ENCODE peak calls at places on chromosomes 11 and 22, in seven cellular contexts. F is CD8-positive, alpha-beta memory T cell; G is A549; A is heart left ventricle; N is effector memory CD4-positive, alpha-beta T cell; E is hepatocyte; K is mammary epithelial cell. Y is an unnamed sample.

GRCh38 chr11:2921742-2922493 is 7.3 kb downstream of the PHLDA2 start:
- DNase-seq in G (no peak), A (no peak), E (no peak), N (no peak), F (no peak), K (no peak), Y (no peak)

GRCh38 chr11:2471048-2471803 is 26.4 kb downstream of the KCNQ1 start:
- DNase-seq in F (no peak), G (no peak), N (no peak), E (no peak), K (no peak), A (no peak), Y (no peak)

GRCh38 chr11:7490054-7490453 is 4.7 kb downstream of the OLFML1 start:
- DNase-seq in N (no peak), G (no peak), F (no peak), E (no peak), K (peak; percentile 29), A (no peak), Y (no peak)

GRCh38 chr11:85238907-85239306 is 388.2 kb downstream of the DLG2 start:
- DNase-seq in A (no peak), N (no peak), G (no peak), F (no peak), K (no peak), E (no peak), Y (no peak)

GRCh38 chr11:88178211-88178610 is 3.0 kb upstream of the RAB38 start:
- DNase-seq in F (no peak), N (no peak), K (no peak), G (no peak), E (no peak), A (no peak), Y (no peak)

GRCh38 chr11:477042-477715 is 27.1 kb downstream of the PTDSS2 start:
- DNase-seq in K (no peak), G (no peak), A (no peak), F (no peak), E (no peak), N (no peak), Y (no peak)

GRCh38 chr11:120326845-120327281 is 1.8 kb downstream of the TLCD5 start:
- DNase-seq in E (peak; percentile 53), N (no peak), A (no peak), G (peak; percentile 35), K (no peak), F (no peak), Y (no peak)

GRCh38 chr11:99865951-99866350 is 821.1 kb upstream of the ARHGAP42 start:
- DNase-seq in A (no peak), E (no peak), N (no peak), F (no peak), K (no peak), G (no peak), Y (no peak)

GRCh38 chr22:36257948-36258674 is 5.2 kb downstream of the APOL1 start:
- DNase-seq in A (no peak), N (no peak), G (no peak), E (no peak), K (no peak), F (no peak), Y (no peak)

GRCh38 chr11:106656646-106657045 is 361.6 kb downstream of the GUCY1A2 start:
- DNase-seq in K (peak; percentile 3), A (no peak), N (no peak), F (no peak), E (no peak), G (no peak), Y (no peak)

GRCh38 chr11:73797457-73797856 is 9.8 kb downstream of the MRPL48 start:
- DNase-seq in K (no peak), F (no peak), N (no peak), G (no peak), A (no peak), E (no peak), Y (no peak)

GRCh38 chr11:43751726-43752125 is 71.2 kb downstream of the HSD17B12 start:
- DNase-seq in F (no peak), E (no peak), G (no peak), A (no peak), K (no peak), N (no peak), Y (peak; percentile 72)

GRCh38 chr11:14336507-14337503 is 22.2 kb downstream of the RRAS2 start:
- DNase-seq in E (no peak), A (no peak), G (peak; percentile 85), F (no peak), N (no peak), K (peak; percentile 100), Y (no peak)

DNA sequence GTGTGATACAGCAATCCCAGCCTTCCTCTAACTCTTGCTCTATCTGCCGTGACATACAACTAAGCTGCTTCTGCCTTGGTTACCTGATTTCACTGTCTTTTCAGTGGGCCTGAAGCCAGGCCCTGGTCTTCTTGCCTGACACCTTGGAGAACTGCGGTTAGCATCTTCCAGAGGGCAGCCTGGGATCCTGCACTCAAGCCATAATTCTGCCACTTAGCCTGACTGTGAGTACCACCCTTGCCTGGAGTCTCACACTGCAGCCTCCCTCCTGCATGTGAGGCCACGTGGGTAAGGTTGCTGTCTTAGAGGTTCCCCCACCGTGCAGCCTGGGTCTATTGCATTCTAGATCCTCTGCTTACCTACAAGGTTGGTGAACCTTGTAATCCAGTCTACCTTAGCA is 35.8 kb downstream of the USP35 start:
- DNase-seq in G (no peak), N (no peak), E (no peak), K (no peak), A (no peak), F (no peak), Y (no peak)
- H3K27ac ChIP-seq in G (no peak overlapping the region), N (no peak overlapping the region), E (no peak overlapping the region), K (no peak overlapping the region), A (no peak overlapping the region), F (no peak overlapping the region), Y (no peak overlapping the region)

DNA sequence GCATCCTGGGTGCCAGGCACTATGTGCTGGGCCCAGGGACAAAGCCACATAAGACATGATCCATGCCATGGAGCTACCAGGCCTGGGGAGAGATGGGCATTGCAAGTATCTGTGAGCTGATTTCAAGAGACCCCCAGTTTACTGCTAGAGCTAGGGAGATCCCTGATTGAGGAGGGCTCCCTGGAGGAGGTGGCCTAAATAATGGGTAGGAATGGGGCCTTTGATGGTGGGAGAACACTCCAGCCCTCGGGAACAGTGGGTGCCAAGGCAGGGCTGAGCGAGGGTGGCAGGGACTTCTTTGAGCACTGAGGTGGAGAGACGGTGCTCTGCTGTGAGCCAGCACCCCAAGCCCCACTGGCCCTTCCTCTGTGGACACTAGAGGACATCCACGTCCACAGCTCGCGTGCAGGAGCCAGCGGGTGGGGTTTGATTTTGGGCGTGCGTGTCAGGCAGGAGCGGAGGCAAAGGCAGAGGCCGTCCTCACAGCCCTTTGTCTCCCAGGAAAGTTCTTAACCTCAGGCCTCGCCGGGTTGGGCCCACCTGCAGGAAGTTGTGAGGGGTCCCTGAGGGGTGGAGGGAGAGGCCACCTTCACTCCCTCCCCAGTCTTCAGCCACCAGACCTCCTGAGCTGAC is 52.9 kb upstream of the PPARA start:
- DNase-seq in K (no peak), A (no peak), G (no peak), E (no peak), F (no peak), N (no peak), Y (no peak)
- H3K27ac ChIP-seq in K (no peak overlapping the region), A (no peak overlapping the region), G (no peak overlapping the region), E (no peak overlapping the region), F (no peak overlapping the region), N (no peak overlapping the region), Y (no peak overlapping the region)

GRCh38 chr11:35711173-35711910 is 48.8 kb downstream of the TRIM44 start:
- DNase-seq in G (no peak), A (no peak), E (no peak), K (no peak), F (no peak), N (no peak), Y (no peak)
- H3K27ac ChIP-seq in G (no peak overlapping the region), A (no peak overlapping the region), E (no peak overlapping the region), K (no peak overlapping the region), F (no peak overlapping the region), N (no peak overlapping the region), Y (no peak overlapping the region)

GRCh38 chr22:46062232-46062615 is 85.3 kb upstream of the WNT7B start:
- DNase-seq in N (no peak), A (no peak), F (no peak), E (no peak), K (no peak), G (no peak), Y (no peak)
- H3K27ac ChIP-seq in N (no peak overlapping the region), A (peak overlapping the region; percentile 99), F (no peak overlapping the region), E (no peak overlapping the region), K (peak overlapping the region; percentile 66), G (no peak overlapping the region), Y (no peak overlapping the region)

DNA sequence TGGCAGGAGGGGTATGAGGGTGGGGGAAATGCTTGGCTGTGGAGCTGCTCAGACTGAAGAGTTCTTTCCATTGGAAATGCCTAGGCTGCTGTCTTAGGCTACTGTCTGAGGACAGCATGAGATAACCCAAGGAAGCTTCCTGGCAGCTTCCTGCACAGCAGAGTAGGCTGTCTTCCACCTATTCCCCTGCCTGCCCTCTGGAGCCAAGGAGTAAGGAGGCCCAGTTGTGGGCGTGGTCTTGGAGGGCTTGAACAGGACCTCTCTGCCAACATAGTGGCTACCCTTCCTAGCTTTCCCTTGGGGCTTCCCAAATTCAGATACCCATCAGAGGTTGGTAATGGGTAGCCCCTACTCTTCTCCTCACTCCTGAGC is 25.9 kb downstream of the PHLDB1 start:
- DNase-seq in A (no peak), G (no peak), F (no peak), K (no peak), N (no peak), E (no peak), Y (no peak)
- H3K27ac ChIP-seq in A (peak overlapping the region; percentile 73), G (no peak overlapping the region), F (no peak overlapping the region), K (no peak overlapping the region), N (no peak overlapping the region), E (no peak overlapping the region), Y (no peak overlapping the region)

DNA sequence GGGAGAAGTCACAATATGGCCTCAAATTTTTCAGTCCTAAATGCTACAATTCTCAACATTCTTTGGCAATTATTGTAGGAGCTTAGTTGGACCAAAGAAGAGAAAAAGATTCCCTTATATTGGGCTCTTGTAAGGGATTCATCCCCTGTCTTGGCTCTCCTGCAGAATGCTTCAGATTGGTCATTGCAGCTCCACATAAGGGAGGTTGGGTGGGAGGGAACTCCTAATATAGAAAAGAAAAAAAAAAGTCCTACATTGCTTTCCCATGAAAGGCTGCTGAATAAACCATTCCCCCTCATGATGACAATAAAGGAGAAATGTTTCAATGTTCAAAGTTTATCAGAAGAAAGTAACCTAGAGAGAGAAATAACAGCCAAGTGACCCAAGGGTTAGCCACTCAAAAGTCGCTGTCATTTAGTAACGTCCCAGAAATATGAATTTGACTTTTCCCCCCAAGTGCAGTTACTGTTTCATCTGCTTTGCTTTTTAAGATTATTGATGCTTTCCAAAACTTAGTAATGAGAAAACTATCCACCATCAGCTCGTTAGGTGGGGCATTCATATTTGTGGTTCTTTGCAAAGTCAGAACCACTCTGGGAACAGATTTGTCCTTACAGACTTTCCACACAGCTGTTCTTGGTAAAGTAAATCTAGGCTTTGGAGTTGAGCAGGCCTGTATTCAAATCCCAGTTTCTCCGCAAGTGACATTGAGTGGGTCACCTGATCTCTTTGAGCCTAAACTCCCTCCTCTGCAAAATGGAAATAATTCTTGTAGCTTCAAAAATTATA is 5.0 kb upstream of the SLC1A2 start:
- DNase-seq in N (no peak), E (no peak), A (no peak), K (no peak), G (no peak), F (no peak), Y (no peak)
- H3K27ac ChIP-seq in N (no peak overlapping the region), E (no peak overlapping the region), A (no peak overlapping the region), K (no peak overlapping the region), G (no peak overlapping the region), F (no peak overlapping the region), Y (no peak overlapping the region)

Y was measured in HL-60.